ENCODE peak calls at places on chromosomes 11 and 22, in nine cellular contexts. One of them, this sample, is unnamed.

GRCh38 chr22:27626675-27627443 is 174.7 kb downstream of the MN1 start:
- DNase-seq in PC-3: no peak
- DNase-seq in lower lobe of right lung: no peak
- DNase-seq in mammary epithelial cell: peak; percentile 17
- DNase-seq in mesendoderm: peak; percentile 49
- DNase-seq in cardiac fibroblast: no peak
- DNase-seq in NB4: no peak
- DNase-seq in PC-9: no peak
- DNase-seq in foreskin fibroblast: no peak
- DNase-seq in this sample: no peak

GRCh38 chr11:110356769-110357671 is 60.6 kb upstream of the RDX start:
- DNase-seq in cardiac fibroblast: no peak
- DNase-seq in foreskin fibroblast: peak; percentile 36
- DNase-seq in PC-9: peak; percentile 59
- DNase-seq in mammary epithelial cell: peak; percentile 26
- DNase-seq in mesendoderm: peak; percentile 69
- DNase-seq in NB4: no peak
- DNase-seq in PC-3: peak; percentile 97
- DNase-seq in lower lobe of right lung: no peak
- DNase-seq in this sample: peak; percentile 21

GRCh38 chr22:33210129-33210784 is 152.1 kb upstream of the SYN3 start:
- DNase-seq in cardiac fibroblast: peak; percentile 37
- DNase-seq in mesendoderm: peak; percentile 79
- DNase-seq in lower lobe of right lung: no peak
- DNase-seq in foreskin fibroblast: peak; percentile 34
- DNase-seq in PC-9: peak; percentile 10
- DNase-seq in NB4: peak; percentile 55
- DNase-seq in PC-3: peak; percentile 46
- DNase-seq in mammary epithelial cell: peak; percentile 24
- DNase-seq in this sample: peak; percentile 40

GRCh38 chr11:75350743-75351540 is 519 bp downstream of the ARRB1 start:
- DNase-seq in lower lobe of right lung: peak; percentile 81
- DNase-seq in NB4: peak; percentile 80
- DNase-seq in mesendoderm: peak; percentile 79
- DNase-seq in foreskin fibroblast: peak; percentile 61
- DNase-seq in PC-3: peak; percentile 33
- DNase-seq in cardiac fibroblast: no peak
- DNase-seq in mammary epithelial cell: no peak
- DNase-seq in PC-9: no peak
- DNase-seq in this sample: peak; percentile 46

GRCh38 chr11:19934828-19935259 is 222.2 kb downstream of the NAV2 start:
- DNase-seq in NB4: no peak
- DNase-seq in PC-9: no peak
- DNase-seq in PC-3: no peak
- DNase-seq in foreskin fibroblast: peak; percentile 71
- DNase-seq in mesendoderm: peak; percentile 16
- DNase-seq in mammary epithelial cell: peak; percentile 53
- DNase-seq in lower lobe of right lung: no peak
- DNase-seq in cardiac fibroblast: peak; percentile 48
- DNase-seq in this sample: peak; percentile 82

GRCh38 chr11:40241524-40242037 is 1217.9 kb downstream of the LRRC4C start:
- DNase-seq in cardiac fibroblast: peak; percentile 8
- DNase-seq in NB4: no peak
- DNase-seq in mammary epithelial cell: no peak
- DNase-seq in PC-3: no peak
- DNase-seq in lower lobe of right lung: no peak
- DNase-seq in PC-9: no peak
- DNase-seq in mesendoderm: peak; percentile 47
- DNase-seq in foreskin fibroblast: no peak
- DNase-seq in this sample: peak; percentile 9

GRCh38 chr11:27699242-27699925 is 871 bp downstream of the BDNF start:
- DNase-seq in mesendoderm: peak; percentile 69
- DNase-seq in PC-9: peak; percentile 10
- DNase-seq in NB4: no peak
- DNase-seq in mammary epithelial cell: no peak
- DNase-seq in lower lobe of right lung: no peak
- DNase-seq in foreskin fibroblast: peak; percentile 57
- DNase-seq in cardiac fibroblast: peak; percentile 54
- DNase-seq in PC-3: peak; percentile 50
- DNase-seq in this sample: no peak

GRCh38 chr11:5536482-5536881 is 11.9 kb downstream of the OR52H1 start:
- DNase-seq in NB4: no peak
- DNase-seq in mesendoderm: no peak
- DNase-seq in PC-9: no peak
- DNase-seq in mammary epithelial cell: no peak
- DNase-seq in foreskin fibroblast: no peak
- DNase-seq in cardiac fibroblast: no peak
- DNase-seq in PC-3: no peak
- DNase-seq in lower lobe of right lung: no peak
- DNase-seq in this sample: no peak

GRCh38 chr22:46082633-46083032 is 67.7 kb upstream of the PPARA start:
- DNase-seq in cardiac fibroblast: no peak
- DNase-seq in lower lobe of right lung: no peak
- DNase-seq in mesendoderm: no peak
- DNase-seq in PC-3: no peak
- DNase-seq in NB4: no peak
- DNase-seq in PC-9: no peak
- DNase-seq in foreskin fibroblast: no peak
- DNase-seq in mammary epithelial cell: peak; percentile 21
- DNase-seq in this sample: no peak

GRCh38 chr22:46083383-46084350 is 66.7 kb upstream of the PPARA start:
- DNase-seq in mesendoderm: no peak
- DNase-seq in lower lobe of right lung: peak; percentile 32
- DNase-seq in foreskin fibroblast: no peak
- DNase-seq in cardiac fibroblast: no peak
- DNase-seq in mammary epithelial cell: peak; percentile 32
- DNase-seq in PC-9: no peak
- DNase-seq in NB4: no peak
- DNase-seq in PC-3: no peak
- DNase-seq in this sample: no peak

GRCh38 chr22:46085831-46086576 is 64.3 kb upstream of the PPARA start:
- DNase-seq in lower lobe of right lung: peak; percentile 91
- DNase-seq in NB4: no peak
- DNase-seq in mesendoderm: no peak
- DNase-seq in PC-3: peak; percentile 90
- DNase-seq in PC-9: peak; percentile 93
- DNase-seq in mammary epithelial cell: peak; percentile 90
- DNase-seq in cardiac fibroblast: peak; percentile 69
- DNase-seq in foreskin fibroblast: peak; percentile 88
- DNase-seq in this sample: peak; percentile 94

GRCh38 chr22:46084943-46085830 is 65.1 kb upstream of the PPARA start:
- DNase-seq in PC-3: peak; percentile 76
- DNase-seq in lower lobe of right lung: peak; percentile 87
- DNase-seq in foreskin fibroblast: peak; percentile 77
- DNase-seq in mammary epithelial cell: peak; percentile 89
- DNase-seq in mesendoderm: no peak
- DNase-seq in cardiac fibroblast: peak; percentile 31
- DNase-seq in NB4: no peak
- DNase-seq in PC-9: no peak
- DNase-seq in this sample: peak; percentile 96

DNA sequence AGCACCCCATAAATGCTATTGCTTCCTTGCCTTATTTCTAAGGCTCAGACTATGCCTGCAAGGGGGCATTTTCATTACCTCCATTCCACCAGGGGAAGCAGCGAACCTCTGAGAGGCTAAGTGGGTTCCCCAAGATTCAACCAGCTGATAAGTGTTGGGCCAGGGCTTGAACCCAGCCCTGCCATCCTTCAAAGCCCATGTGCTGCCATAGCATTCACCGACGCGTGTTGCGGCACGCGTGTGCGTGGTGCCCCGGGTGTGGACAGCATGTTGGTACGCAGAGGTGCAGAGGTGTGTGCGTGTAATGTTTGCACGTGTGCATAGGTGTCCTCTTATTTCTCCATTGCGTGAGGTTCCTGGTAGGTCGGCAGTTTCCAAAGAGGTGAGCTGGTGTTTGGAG is 66.0 kb upstream of the PPARA start:
- DNase-seq in lower lobe of right lung: peak; percentile 40
- DNase-seq in PC-3: no peak
- DNase-seq in mesendoderm: no peak
- DNase-seq in cardiac fibroblast: no peak
- DNase-seq in mammary epithelial cell: no peak
- DNase-seq in PC-9: no peak
- DNase-seq in foreskin fibroblast: no peak
- DNase-seq in NB4: no peak
- DNase-seq in this sample: no peak
- H3K4me3 ChIP-seq in lower lobe of right lung: peak overlapping the region; percentile 39
- H3K4me3 ChIP-seq in PC-3: peak overlapping the region; percentile 94
- H3K4me3 ChIP-seq in mesendoderm: no peak overlapping the region
- H3K4me3 ChIP-seq in cardiac fibroblast: no peak overlapping the region
- H3K4me3 ChIP-seq in mammary epithelial cell: peak overlapping the region; percentile 93
- H3K4me3 ChIP-seq in PC-9: no peak overlapping the region
- H3K4me3 ChIP-seq in foreskin fibroblast: peak overlapping the region; percentile 86
- H3K4me3 ChIP-seq in NB4: no peak overlapping the region
- H3K4me3 ChIP-seq in this sample: peak overlapping the region; percentile 98

GRCh38 chr22:29734853-29735252 is 15.1 kb downstream of the CABP7 start:
- DNase-seq in cardiac fibroblast: no peak
- DNase-seq in foreskin fibroblast: no peak
- DNase-seq in mammary epithelial cell: no peak
- DNase-seq in PC-3: no peak
- DNase-seq in PC-9: no peak
- DNase-seq in lower lobe of right lung: no peak
- DNase-seq in NB4: no peak
- DNase-seq in mesendoderm: peak; percentile 37
- DNase-seq in this sample: no peak

GRCh38 chr22:29738118-29738815 is 18.5 kb downstream of the CABP7 start:
- DNase-seq in mesendoderm: no peak
- DNase-seq in cardiac fibroblast: no peak
- DNase-seq in NB4: no peak
- DNase-seq in mammary epithelial cell: no peak
- DNase-seq in lower lobe of right lung: no peak
- DNase-seq in PC-9: no peak
- DNase-seq in foreskin fibroblast: no peak
- DNase-seq in PC-3: no peak
- DNase-seq in this sample: no peak

GRCh38 chr22:29739346-29739875 is 19.6 kb downstream of the CABP7 start:
- DNase-seq in mesendoderm: no peak
- DNase-seq in lower lobe of right lung: no peak
- DNase-seq in PC-9: no peak
- DNase-seq in foreskin fibroblast: no peak
- DNase-seq in PC-3: no peak
- DNase-seq in cardiac fibroblast: no peak
- DNase-seq in mammary epithelial cell: no peak
- DNase-seq in NB4: no peak
- DNase-seq in this sample: no peak

GRCh38 chr22:29740216-29740615 is 20.4 kb downstream of the CABP7 start:
- DNase-seq in PC-9: no peak
- DNase-seq in mesendoderm: no peak
- DNase-seq in PC-3: no peak
- DNase-seq in lower lobe of right lung: no peak
- DNase-seq in foreskin fibroblast: no peak
- DNase-seq in mammary epithelial cell: no peak
- DNase-seq in cardiac fibroblast: no peak
- DNase-seq in NB4: no peak
- DNase-seq in this sample: no peak

GRCh38 chr22:29737251-29738117 is 17.7 kb downstream of the CABP7 start:
- DNase-seq in cardiac fibroblast: peak; percentile 8
- DNase-seq in PC-9: no peak
- DNase-seq in mammary epithelial cell: no peak
- DNase-seq in PC-3: no peak
- DNase-seq in foreskin fibroblast: peak; percentile 37
- DNase-seq in lower lobe of right lung: no peak
- DNase-seq in mesendoderm: no peak
- DNase-seq in NB4: no peak
- DNase-seq in this sample: no peak
- H3K4me3 ChIP-seq in cardiac fibroblast: no peak overlapping the region
- H3K4me3 ChIP-seq in PC-9: no peak overlapping the region
- H3K4me3 ChIP-seq in mammary epithelial cell: no peak overlapping the region
- H3K4me3 ChIP-seq in PC-3: no peak overlapping the region
- H3K4me3 ChIP-seq in foreskin fibroblast: no peak overlapping the region
- H3K4me3 ChIP-seq in lower lobe of right lung: no peak overlapping the region
- H3K4me3 ChIP-seq in mesendoderm: no peak overlapping the region
- H3K4me3 ChIP-seq in NB4: no peak overlapping the region
- H3K4me3 ChIP-seq in this sample: no peak overlapping the region

GRCh38 chr11:133956650-133957633 is at the start of gene IGSF9B:
- DNase-seq in lower lobe of right lung: peak; percentile 87
- DNase-seq in mesendoderm: peak; percentile 92
- DNase-seq in PC-9: no peak
- DNase-seq in foreskin fibroblast: peak; percentile 85
- DNase-seq in NB4: peak; percentile 38
- DNase-seq in cardiac fibroblast: peak; percentile 80
- DNase-seq in mammary epithelial cell: peak; percentile 88
- DNase-seq in PC-3: peak; percentile 74
- DNase-seq in this sample: peak; percentile 58

GRCh38 chr11:133957926-133958325 is 1.2 kb upstream of the IGSF9B start:
- DNase-seq in mammary epithelial cell: no peak
- DNase-seq in foreskin fibroblast: no peak
- DNase-seq in PC-9: no peak
- DNase-seq in mesendoderm: peak; percentile 54
- DNase-seq in lower lobe of right lung: peak; percentile 60
- DNase-seq in NB4: no peak
- DNase-seq in PC-3: no peak
- DNase-seq in cardiac fibroblast: peak; percentile 35
- DNase-seq in this sample: peak; percentile 11

GRCh38 chr11:133953999-133954398 is 2.8 kb downstream of the IGSF9B start:
- DNase-seq in PC-9: no peak
- DNase-seq in NB4: no peak
- DNase-seq in mammary epithelial cell: no peak
- DNase-seq in PC-3: no peak
- DNase-seq in lower lobe of right lung: no peak
- DNase-seq in foreskin fibroblast: no peak
- DNase-seq in mesendoderm: no peak
- DNase-seq in cardiac fibroblast: no peak
- DNase-seq in this sample: no peak

GRCh38 chr11:133955091-133955846 is 1.5 kb downstream of the IGSF9B start:
- DNase-seq in mesendoderm: peak; percentile 28
- DNase-seq in PC-9: no peak
- DNase-seq in mammary epithelial cell: no peak
- DNase-seq in PC-3: no peak
- DNase-seq in foreskin fibroblast: no peak
- DNase-seq in cardiac fibroblast: peak; percentile 22
- DNase-seq in NB4: no peak
- DNase-seq in lower lobe of right lung: no peak
- DNase-seq in this sample: no peak

DNA sequence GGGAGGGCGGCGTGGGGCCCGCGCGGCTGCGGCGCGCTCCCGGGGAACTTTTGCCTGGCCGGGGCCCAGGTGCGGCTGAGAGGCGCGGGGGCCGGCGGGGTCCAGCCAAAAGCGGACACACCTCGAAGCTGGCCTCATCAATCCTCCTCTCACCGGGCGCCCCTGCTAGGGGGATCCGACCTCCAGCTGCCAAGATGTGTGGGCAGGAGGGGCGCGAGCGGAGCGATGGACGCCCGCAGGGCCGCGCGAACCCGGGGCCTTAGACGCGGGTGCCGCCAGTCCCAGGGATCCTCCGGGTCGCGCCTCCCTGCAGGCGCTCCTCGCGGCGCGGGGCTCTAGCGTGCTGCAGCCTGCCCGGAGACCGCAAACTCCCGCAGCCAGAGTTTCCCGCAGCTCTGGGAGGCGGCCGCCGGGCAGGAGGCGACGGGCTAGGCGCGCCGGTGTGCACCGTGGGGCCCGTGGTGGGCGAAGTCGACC is 785 bp downstream of the IGSF9B start:
- DNase-seq in mesendoderm: no peak
- DNase-seq in PC-3: no peak
- DNase-seq in cardiac fibroblast: no peak
- DNase-seq in foreskin fibroblast: no peak
- DNase-seq in PC-9: no peak
- DNase-seq in mammary epithelial cell: no peak
- DNase-seq in lower lobe of right lung: no peak
- DNase-seq in NB4: no peak
- DNase-seq in this sample: no peak
- H3K4me3 ChIP-seq in mesendoderm: peak overlapping the region; percentile 26
- H3K4me3 ChIP-seq in PC-3: peak overlapping the region; percentile 42
- H3K4me3 ChIP-seq in cardiac fibroblast: no peak overlapping the region
- H3K4me3 ChIP-seq in foreskin fibroblast: no peak overlapping the region
- H3K4me3 ChIP-seq in PC-9: no peak overlapping the region
- H3K4me3 ChIP-seq in mammary epithelial cell: peak overlapping the region; percentile 50
- H3K4me3 ChIP-seq in lower lobe of right lung: peak overlapping the region; percentile 73
- H3K4me3 ChIP-seq in NB4: no peak overlapping the region
- H3K4me3 ChIP-seq in this sample: no peak overlapping the region

DNA sequence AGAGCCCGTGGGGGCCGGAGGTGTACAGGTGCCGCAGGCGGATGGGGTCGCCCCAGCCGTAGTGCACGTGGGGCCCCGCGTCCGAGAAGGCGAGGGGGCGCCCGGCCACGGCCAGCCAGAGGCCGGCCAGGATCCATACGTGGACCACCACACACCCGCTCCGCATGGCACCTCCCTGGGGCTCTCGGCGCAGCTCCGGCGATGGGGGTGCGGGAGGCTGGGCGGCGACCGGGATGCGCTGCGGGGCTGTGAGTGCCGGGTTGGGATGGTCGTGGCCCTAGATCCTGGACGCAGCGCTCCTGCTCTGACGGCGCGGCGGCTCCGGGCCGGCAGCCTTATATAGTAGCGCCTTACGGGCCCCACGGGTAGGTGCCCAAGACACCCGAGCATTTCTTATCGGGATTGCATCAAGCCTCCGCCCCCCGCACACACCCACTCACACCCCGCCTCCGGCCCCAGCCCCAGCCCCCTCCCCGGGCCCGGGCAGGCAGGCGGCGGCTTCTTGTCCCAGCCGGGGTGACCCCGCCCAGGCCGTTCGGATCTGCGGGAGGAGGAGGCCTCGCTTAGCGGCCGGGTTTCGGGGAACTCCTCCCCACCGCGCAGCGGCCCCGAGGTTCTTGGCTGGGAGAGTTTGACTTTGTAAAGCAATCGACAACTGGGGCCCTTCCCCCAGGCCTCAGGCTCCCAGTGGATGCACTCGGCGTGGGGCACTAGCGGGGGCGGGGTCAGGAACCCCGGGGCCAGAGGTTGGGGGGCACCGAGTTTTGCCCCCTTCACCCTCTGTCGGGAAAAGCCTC is at the start of gene FGF19:
- DNase-seq in PC-9: peak; percentile 69
- DNase-seq in NB4: no peak
- DNase-seq in lower lobe of right lung: no peak
- DNase-seq in foreskin fibroblast: peak; percentile 26
- DNase-seq in PC-3: peak; percentile 18
- DNase-seq in mammary epithelial cell: peak; percentile 22
- DNase-seq in mesendoderm: peak; percentile 64
- DNase-seq in cardiac fibroblast: no peak
- DNase-seq in this sample: no peak
- H3K4me3 ChIP-seq in PC-9: peak within 1 kb of the TSS; percentile 61
- H3K4me3 ChIP-seq in NB4: no peak within 1 kb of the TSS
- H3K4me3 ChIP-seq in lower lobe of right lung: no peak within 1 kb of the TSS
- H3K4me3 ChIP-seq in foreskin fibroblast: no peak within 1 kb of the TSS
- H3K4me3 ChIP-seq in PC-3: peak within 1 kb of the TSS; percentile 68
- H3K4me3 ChIP-seq in mammary epithelial cell: no peak within 1 kb of the TSS
- H3K4me3 ChIP-seq in mesendoderm: peak within 1 kb of the TSS; percentile 22
- H3K4me3 ChIP-seq in cardiac fibroblast: no peak within 1 kb of the TSS
- H3K4me3 ChIP-seq in this sample: no peak within 1 kb of the TSS